ENCODE peak calls at places on chromosomes 13 and 19, in nine cellular contexts. F, Y, E, D, N, S, V, I and R are unnamed samples.

GRCh38 chr19:13277104-13277809 is 127.0 kb downstream of the IER2 start:
- DNase-seq in Y (peak), V (no peak), D (peak), I (peak), S (peak), E (peak), N (peak), F (peak), R (peak)

GRCh38 chr13:73754727-73755292 is 379.4 kb downstream of the KLF12 start:
- DNase-seq in N (peak), E (peak), I (peak), D (no peak), Y (peak), F (peak), S (peak), V (no peak), R (peak)

GRCh38 chr13:75764251-75764650 is 128.1 kb downstream of the LMO7 start:
- DNase-seq in V (no peak), I (no peak), F (no peak), Y (no peak), S (no peak), D (no peak), N (no peak), E (no peak), R (no peak)

GRCh38 chr19:4580021-4580901 is 20.8 kb upstream of the SEMA6B start:
- DNase-seq in N (no peak), D (no peak), S (no peak), V (no peak), E (no peak), Y (no peak), I (no peak), F (no peak), R (no peak)

GRCh38 chr13:35164324-35164932 is 222.4 kb downstream of the NBEA start:
- DNase-seq in F (no peak), V (no peak), S (no peak), D (no peak), N (no peak), I (peak), E (peak), Y (no peak), R (peak)

GRCh38 chr19:40381321-40381720 is 8.7 kb downstream of the HIPK4 start:
- DNase-seq in I (no peak), Y (no peak), E (no peak), V (no peak), D (no peak), N (no peak), S (no peak), F (no peak), R (no peak)

GRCh38 chr13:49690133-49690989 is 925 bp downstream of the EBPL start:
- DNase-seq in V (no peak), N (peak), E (peak), F (peak), D (no peak), S (peak), Y (no peak), I (peak), R (no peak)

GRCh38 chr13:95485045-95485517 is 67.4 kb upstream of the CLDN10 start:
- DNase-seq in S (no peak), V (no peak), E (peak), D (no peak), F (no peak), Y (peak), I (peak), N (no peak), R (no peak)

GRCh38 chr19:55131421-55131820 is 14.0 kb upstream of the PPP1R12C start:
- DNase-seq in N (no peak), D (no peak), V (no peak), Y (no peak), S (no peak), F (no peak), E (peak), I (no peak), R (no peak)

GRCh38 chr13:111115841-111116500 is 861 bp downstream of the ARHGEF7 start:
- DNase-seq in S (peak), V (no peak), E (peak), D (no peak), I (peak), Y (peak), N (no peak), F (peak), R (no peak)

GRCh38 chr19:20278342-20278741 is 111.3 kb downstream of the ZNF486 start:
- DNase-seq in N (peak), E (no peak), D (no peak), V (no peak), F (no peak), S (no peak), Y (no peak), I (peak), R (peak)

GRCh38 chr13:80131204-80131603 is 209.7 kb downstream of the SPRY2 start:
- DNase-seq in F (no peak), V (peak), D (no peak), Y (no peak), N (peak), I (peak), E (peak), S (no peak), R (no peak)

GRCh38 chr19:47613165-47614146 is 4.5 kb downstream of the BICRA start:
- DNase-seq in D (no peak), S (no peak), Y (peak), I (peak), N (no peak), F (peak), V (no peak), E (peak), R (no peak)

GRCh38 chr13:30153871-30154426 is 153.4 kb downstream of the KATNAL1 start:
- DNase-seq in I (peak), V (no peak), Y (no peak), N (no peak), F (no peak), S (no peak), E (no peak), D (no peak), R (no peak)

GRCh38 chr13:112781287-112781686 is 91.4 kb downstream of the ATP11A start:
- DNase-seq in I (no peak), Y (no peak), N (no peak), V (no peak), F (no peak), D (no peak), E (no peak), S (no peak), R (peak)

GRCh38 chr19:52735734-52736133 is 890 bp upstream of the ZNF611 start:
- DNase-seq in N (peak), D (no peak), I (peak), S (no peak), E (peak), V (peak), F (no peak), Y (no peak), R (no peak)

GRCh38 chr19:4362871-4363545 is 19.6 kb downstream of the MPND start:
- DNase-seq in I (no peak), V (no peak), Y (no peak), N (peak), D (no peak), S (no peak), F (no peak), E (peak), R (no peak)

GRCh38 chr19:2266183-2266993 is 10.2 kb upstream of the JSRP1 start:
- DNase-seq in N (peak), I (peak), S (no peak), E (peak), D (peak), V (peak), Y (no peak), F (peak), R (peak)

GRCh38 chr13:46469064-46469463 is 82.0 kb upstream of the RUBCNL start:
- DNase-seq in D (no peak), V (no peak), N (no peak), S (no peak), I (peak), E (peak), Y (no peak), F (no peak), R (no peak)

GRCh38 chr19:2755448-2755705 is 15.6 kb upstream of the SLC39A3 start:
- DNase-seq in S (no peak), F (no peak), N (no peak), I (no peak), D (no peak), Y (no peak), E (no peak), V (no peak), R (no peak)

GRCh38 chr19:28705008-28705407 is 507.9 kb downstream of the UQCRFS1 start:
- DNase-seq in N (peak), E (peak), Y (peak), S (peak), D (no peak), V (no peak), F (peak), I (peak), R (no peak)

GRCh38 chr13:106176103-106176502 is 359.4 kb downstream of the EFNB2 start:
- DNase-seq in D (no peak), S (peak), F (no peak), V (no peak), I (peak), Y (no peak), N (no peak), E (peak), R (no peak)

GRCh38 chr19:10292206-10292788 is 2.5 kb downstream of the ICAM5 start:
- DNase-seq in E (peak), Y (no peak), F (no peak), V (peak), I (no peak), N (peak), S (peak), D (peak), R (peak)

GRCh38 chr13:26923824-26924605 is 163.4 kb upstream of the GPR12 start:
- DNase-seq in I (peak), E (peak), N (no peak), Y (peak), S (peak), D (no peak), V (no peak), F (no peak), R (no peak)

GRCh38 chr13:33367931-33368330 is 82.4 kb upstream of the STARD13 start:
- DNase-seq in N (no peak), S (no peak), F (no peak), V (no peak), E (peak), D (no peak), Y (no peak), I (no peak), R (peak)

GRCh38 chr13:23418776-23419683 is 14.5 kb downstream of the SACS start:
- DNase-seq in Y (no peak), V (no peak), E (no peak), D (no peak), F (no peak), S (no peak), N (no peak), I (no peak), R (no peak)
- TF ChIP-seq CTCF in Y (no peak), V (no peak), E (no peak), D (no peak), F (no peak), S (no peak), N (no peak), I (no peak), R (no peak)

GRCh38 chr13:42038661-42039456 is 9.6 kb upstream of the DGKH start:
- DNase-seq in D (no peak), F (no peak), S (no peak), E (peak), Y (no peak), V (no peak), I (no peak), N (no peak), R (no peak)

GRCh38 chr13:42040730-42041016 is 7.8 kb upstream of the DGKH start:
- DNase-seq in S (no peak), N (no peak), V (no peak), F (no peak), Y (no peak), D (no peak), I (no peak), E (no peak), R (no peak)

GRCh38 chr13:42041017-42041683 is 7.3 kb upstream of the DGKH start:
- DNase-seq in N (peak), I (peak), F (no peak), E (peak), V (no peak), D (peak), Y (no peak), S (no peak), R (peak)

GRCh38 chr13:42039946-42040729 is 8.3 kb upstream of the DGKH start:
- DNase-seq in F (peak), V (peak), I (peak), E (peak), N (peak), D (peak), Y (no peak), S (no peak), R (peak)

GRCh38 chr13:42039457-42039945 is 8.9 kb upstream of the DGKH start:
- DNase-seq in V (no peak), E (no peak), F (no peak), Y (no peak), N (peak), D (no peak), S (no peak), I (no peak), R (peak)
- TF ChIP-seq CTCF in V (no peak), E (no peak), F (no peak), Y (no peak), N (no peak), D (no peak), S (no peak), I (no peak), R (no peak)

GRCh38 chr19:45739498-45740439 is 6.5 kb downstream of the MEIOSIN start:
- DNase-seq in Y (no peak), V (no peak), F (no peak), D (no peak), I (no peak), E (no peak), N (no peak), S (no peak), R (no peak)
- TF ChIP-seq CTCF in Y (no peak), V (no peak), F (no peak), D (no peak), I (no peak), E (no peak), N (no peak), S (no peak), R (no peak)

DNA sequence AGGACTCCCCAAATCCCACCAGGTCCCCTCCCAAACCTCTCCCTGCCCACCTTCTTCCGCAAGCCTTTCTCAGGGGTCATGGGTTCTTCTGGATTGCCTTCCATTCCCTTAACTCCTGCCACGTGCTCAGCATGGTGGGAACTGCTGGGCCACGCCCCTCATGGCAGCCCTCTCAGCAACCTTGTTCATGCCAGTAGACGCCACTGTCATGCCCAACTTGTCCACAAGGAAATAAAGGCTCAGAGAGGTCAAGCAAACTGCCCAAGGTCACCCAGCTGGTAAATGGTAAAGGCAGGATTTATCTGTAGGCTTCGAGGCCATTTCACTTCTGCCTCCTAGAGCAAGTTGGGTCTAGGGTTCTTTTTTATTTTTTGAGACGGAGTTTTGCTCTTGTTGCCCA is 10.9 kb downstream of the PRAM1 start:
- DNase-seq in I (no peak), E (no peak), D (no peak), S (no peak), Y (no peak), N (no peak), V (no peak), F (no peak), R (no peak)
- TF ChIP-seq CTCF in I (no peak), E (peak), D (no peak), S (no peak), Y (peak), N (no peak), V (no peak), F (peak), R (no peak)

GRCh38 chr13:47932953-47933687 is 68.0 kb downstream of the SUCLA2 start:
- DNase-seq in N (no peak), I (no peak), Y (no peak), S (no peak), F (no peak), V (no peak), D (no peak), E (no peak), R (no peak)
- TF ChIP-seq CTCF in N (no peak), I (no peak), Y (no peak), S (no peak), F (no peak), V (no peak), D (no peak), E (no peak), R (no peak)

DNA sequence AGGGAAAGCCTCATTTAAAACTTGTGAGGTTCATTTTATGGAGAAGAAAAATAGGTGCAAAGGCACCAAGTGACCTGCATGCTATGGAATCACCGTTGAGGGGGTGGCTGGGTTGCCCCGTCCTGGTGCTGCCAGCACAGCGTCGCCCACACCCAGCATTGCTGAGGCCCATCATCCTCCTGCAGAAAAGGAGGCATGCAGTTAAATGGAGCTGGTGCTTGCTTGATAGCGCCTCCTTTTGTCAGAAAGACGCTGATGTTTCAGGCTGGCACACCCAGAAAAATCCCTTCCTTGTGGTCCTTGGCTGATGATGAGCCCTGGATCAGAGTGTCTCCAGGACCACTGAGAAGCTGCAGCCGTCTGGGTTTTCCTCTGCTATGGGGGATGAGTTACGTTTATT is 36.9 kb downstream of the DHRS12 start:
- DNase-seq in D (no peak), I (no peak), E (no peak), V (no peak), S (no peak), F (no peak), Y (no peak), N (no peak), R (no peak)
- TF ChIP-seq CTCF in D (no peak), I (no peak), E (peak), V (no peak), S (peak), F (no peak), Y (no peak), N (no peak), R (peak)

DNA sequence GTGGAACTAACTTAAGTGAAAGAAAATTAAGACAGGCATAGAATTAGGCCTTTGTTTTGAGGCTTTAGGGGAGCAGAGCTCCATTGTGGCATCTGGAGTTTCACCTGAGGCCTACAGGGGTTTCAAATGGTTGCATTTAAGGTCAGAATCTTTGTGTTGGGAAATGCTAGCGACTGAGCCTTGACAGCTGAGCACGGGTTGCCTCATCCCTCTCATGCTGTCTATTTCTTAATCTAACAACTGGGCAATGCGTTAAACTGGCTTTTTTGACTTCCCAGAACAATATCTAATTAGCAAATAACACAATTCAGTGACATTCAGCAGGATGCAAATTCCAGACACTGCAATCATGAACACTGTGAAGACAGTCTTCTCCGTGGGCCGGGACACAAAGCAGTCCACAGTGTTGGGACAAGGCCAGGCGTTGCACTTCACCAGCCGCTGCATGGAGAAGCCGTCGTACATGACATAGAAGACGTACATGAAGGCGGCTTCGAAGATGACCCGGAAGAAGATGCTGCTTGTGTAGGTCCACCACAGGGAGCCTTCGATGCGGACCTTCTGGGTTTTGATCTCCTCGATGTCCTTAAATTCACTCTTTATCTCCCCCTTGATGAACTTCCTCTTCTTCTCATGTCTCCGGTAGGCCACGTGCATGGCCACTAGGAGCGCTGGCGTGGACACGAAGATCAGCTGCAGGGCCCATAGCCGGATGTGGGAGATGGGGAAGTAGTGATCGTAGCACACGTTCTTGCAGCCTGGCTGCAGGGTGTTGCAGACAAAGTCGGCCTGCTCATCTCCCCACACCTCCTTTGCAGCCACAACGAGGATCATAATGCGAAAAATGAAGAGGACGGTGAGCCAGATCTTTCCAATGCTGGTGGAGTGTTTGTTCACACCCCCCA is 3.8 kb downstream of the GJB2 start:
- DNase-seq in F (no peak), E (no peak), I (no peak), S (no peak), N (no peak), V (no peak), D (no peak), Y (no peak), R (no peak)
- TF ChIP-seq CTCF in F (peak), E (no peak), I (peak), S (no peak), N (no peak), V (no peak), D (no peak), Y (peak), R (no peak)